ENCODE peak calls at places on chromosome 3, in nine cellular contexts. O is psoas muscle, F is caudate nucleus, A is coronary artery, H is transverse colon, G is endothelial cell of umbilical vein, C is A549, D is tibial artery, B is PC-3. N is an unnamed sample.

GRCh38 chr3:133694288-133695268 is 32.8 kb upstream of the TOPBP1 start:
- DNase-seq in O (no peak), F (no peak), A (no peak), H (no peak), G (no peak), C (no peak), D (no peak), B (no peak), N (no peak)

GRCh38 chr3:22542311-22542710 is 660.8 kb upstream of the UBE2E2 start:
- DNase-seq in O (no peak), F (no peak), A (no peak), H (no peak), G (no peak), C (no peak), D (no peak), B (peak; percentile 79), N (no peak)

GRCh38 chr3:183340222-183340621 is 87.2 kb downstream of the B3GNT5 start:
- DNase-seq in O (no peak), F (no peak), A (no peak), H (no peak), G (no peak), C (no peak), D (no peak), B (no peak), N (no peak)

GRCh38 chr3:149790265-149790664 is 2.1 kb downstream of the ANKUB1 start:
- DNase-seq in O (no peak), F (no peak), A (no peak), H (no peak), G (no peak), C (no peak), D (no peak), B (peak; percentile 23), N (no peak)

GRCh38 chr3:190097617-190098016 is 23.1 kb downstream of the P3H2 start:
- DNase-seq in O (no peak), F (no peak), A (no peak), H (no peak), G (no peak), C (no peak), D (no peak), B (no peak), N (no peak)

GRCh38 chr3:13564751-13565560 is 16.0 kb downstream of the FBLN2 start:
- DNase-seq in O (peak; percentile 35), F (no peak), A (no peak), H (no peak), G (no peak), C (no peak), D (no peak), B (no peak), N (no peak)

GRCh38 chr3:61684386-61684785 is 123.0 kb downstream of the PTPRG start:
- DNase-seq in O (no peak), F (no peak), A (no peak), H (no peak), G (no peak), C (no peak), D (no peak), B (no peak), N (no peak)

GRCh38 chr3:82088749-82089148 is 327.3 kb upstream of the GBE1 start:
- DNase-seq in O (no peak), F (no peak), A (no peak), H (no peak), G (peak; percentile 6), C (no peak), D (no peak), B (no peak), N (no peak)

GRCh38 chr3:171614318-171614967 is 154.2 kb upstream of the TNIK start:
- DNase-seq in O (peak; percentile 42), F (no peak), A (no peak), H (no peak), G (peak; percentile 37), C (no peak), D (no peak), B (no peak), N (peak; percentile 10)

GRCh38 chr3:72692959-72693518 is 155.2 kb downstream of the SHQ1 start:
- DNase-seq in O (no peak), F (no peak), A (no peak), H (peak; percentile 13), G (no peak), C (no peak), D (no peak), B (no peak), N (no peak)

GRCh38 chr3:107065094-107065861 is 312.0 kb upstream of the CCDC54 start:
- DNase-seq in O (no peak), F (no peak), A (no peak), H (no peak), G (peak; percentile 13), C (no peak), D (no peak), B (peak; percentile 10), N (no peak)

GRCh38 chr3:20080956-20081554 is 40.8 kb downstream of the KAT2B start:
- DNase-seq in O (peak; percentile 95), F (peak; percentile 39), A (no peak), H (peak; percentile 19), G (peak; percentile 86), C (no peak), D (no peak), B (peak; percentile 15), N (peak; percentile 92)
- H3K27ac ChIP-seq in O (peak overlapping the region; percentile 86), F (peak overlapping the region; percentile 72), A (peak overlapping the region; percentile 52), H (no peak overlapping the region), G (no peak overlapping the region), C (no peak overlapping the region), D (no peak overlapping the region), B (no peak overlapping the region), N (peak overlapping the region; percentile 83)

GRCh38 chr3:27392950-27393679 is 23.9 kb upstream of the NEK10 start:
- DNase-seq in O (no peak), F (no peak), A (no peak), H (no peak), G (no peak), C (no peak), D (no peak), B (no peak), N (no peak)
- H3K27ac ChIP-seq in O (no peak overlapping the region), F (no peak overlapping the region), A (no peak overlapping the region), H (no peak overlapping the region), G (no peak overlapping the region), C (no peak overlapping the region), D (no peak overlapping the region), B (no peak overlapping the region), N (no peak overlapping the region)

GRCh38 chr3:186986811-186987210 is 56.5 kb downstream of the ST6GAL1 start:
- DNase-seq in O (no peak), F (no peak), A (no peak), H (no peak), G (no peak), C (no peak), D (no peak), B (no peak), N (no peak)
- H3K27ac ChIP-seq in O (peak overlapping the region; percentile 61), F (peak overlapping the region; percentile 14), A (peak overlapping the region; percentile 49), H (peak overlapping the region; percentile 53), G (no peak overlapping the region), C (no peak overlapping the region), D (no peak overlapping the region), B (no peak overlapping the region), N (peak overlapping the region; percentile 4)

GRCh38 chr3:177348974-177349373 is 151.7 kb upstream of the TBL1XR1 start:
- DNase-seq in O (no peak), F (no peak), A (no peak), H (no peak), G (no peak), C (no peak), D (no peak), B (no peak), N (no peak)
- H3K27ac ChIP-seq in O (no peak overlapping the region), F (no peak overlapping the region), A (no peak overlapping the region), H (no peak overlapping the region), G (no peak overlapping the region), C (no peak overlapping the region), D (no peak overlapping the region), B (no peak overlapping the region), N (no peak overlapping the region)

DNA sequence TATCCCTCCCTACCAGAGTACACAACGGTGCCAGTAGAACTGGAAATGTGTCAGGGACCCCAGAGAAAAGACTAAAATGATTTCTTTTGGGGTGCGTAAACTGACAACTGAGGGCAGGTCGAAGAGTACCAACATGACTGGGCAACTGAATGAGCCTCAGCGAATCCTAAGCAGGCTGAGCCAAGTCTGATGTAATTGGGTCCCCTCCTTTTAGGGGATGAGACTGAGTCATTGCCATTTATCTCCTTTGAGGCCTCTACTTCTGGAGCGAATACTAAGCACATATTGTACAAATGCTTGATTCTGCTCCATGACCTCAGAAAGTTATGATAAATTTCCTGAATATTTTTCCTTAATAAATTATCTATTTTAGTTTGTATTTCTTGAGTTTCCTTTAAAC is 17.3 kb upstream of the GPR156 start:
- DNase-seq in O (no peak), F (no peak), A (no peak), H (no peak), G (no peak), C (no peak), D (peak; percentile 43), B (no peak), N (no peak)
- H3K27ac ChIP-seq in O (no peak overlapping the region), F (no peak overlapping the region), A (no peak overlapping the region), H (no peak overlapping the region), G (no peak overlapping the region), C (no peak overlapping the region), D (no peak overlapping the region), B (no peak overlapping the region), N (no peak overlapping the region)

GRCh38 chr3:52678265-52678927 is 7.3 kb downstream of the PBRM1 start:
- DNase-seq in O (no peak), F (no peak), A (no peak), H (no peak), G (no peak), C (no peak), D (no peak), B (no peak), N (no peak)

GRCh38 chr3:52681610-52682009 is 4.1 kb downstream of the PBRM1 start:
- DNase-seq in O (no peak), F (no peak), A (no peak), H (no peak), G (no peak), C (no peak), D (no peak), B (no peak), N (no peak)

GRCh38 chr3:52679139-52679538 is 6.6 kb downstream of the PBRM1 start:
- DNase-seq in O (no peak), F (no peak), A (no peak), H (no peak), G (no peak), C (no peak), D (no peak), B (no peak), N (no peak)

GRCh38 chr3:52682016-52682415 is 3.7 kb downstream of the PBRM1 start:
- DNase-seq in O (no peak), F (peak; percentile 8), A (no peak), H (no peak), G (peak; percentile 62), C (no peak), D (peak; percentile 31), B (peak; percentile 91), N (peak; percentile 51)

GRCh38 chr3:52679811-52680210 is 5.9 kb downstream of the PBRM1 start:
- DNase-seq in O (no peak), F (no peak), A (no peak), H (no peak), G (no peak), C (no peak), D (no peak), B (no peak), N (no peak)
- H3K27ac ChIP-seq in O (no peak overlapping the region), F (no peak overlapping the region), A (no peak overlapping the region), H (no peak overlapping the region), G (no peak overlapping the region), C (peak overlapping the region; percentile 33), D (no peak overlapping the region), B (no peak overlapping the region), N (no peak overlapping the region)